ENCODE peak calls at places on chromosome 13, in five cellular contexts. L is CD4-positive, alpha-beta T cell; E is Calu3; T is type B pancreatic cell; Q is T-cell. J is an unnamed sample.

GRCh38 chr13:40206241-40207109 is 460.0 kb downstream of the FOXO1 start:
- DNase-seq in E (peak), T (no peak), L (peak), Q (peak), J (no peak)

GRCh38 chr13:90105276-90105675 is 1242.2 kb upstream of the MIR17HG start:
- DNase-seq in T (no peak), L (no peak), Q (no peak), E (no peak), J (no peak)

GRCh38 chr13:23921451-23921888 is 24.2 kb upstream of the C1QTNF9B start:
- DNase-seq in E (peak), L (no peak), T (no peak), Q (no peak), J (no peak)

GRCh38 chr13:75486654-75487053 is 4.7 kb upstream of the TBC1D4 start:
- DNase-seq in T (no peak), Q (no peak), E (no peak), L (no peak), J (no peak)

GRCh38 chr13:99969934-99970760 is 1.4 kb downstream of the ZIC5 start:
- DNase-seq in E (peak), L (no peak), Q (no peak), T (peak), J (no peak)

GRCh38 chr13:113446488-113446854 is 6.8 kb downstream of the ADPRHL1 start:
- DNase-seq in Q (no peak), L (no peak), T (no peak), E (no peak), J (no peak)

GRCh38 chr13:26656919-26657318 is 99.4 kb downstream of the WASF3 start:
- DNase-seq in Q (no peak), E (no peak), L (no peak), T (no peak), J (no peak)

GRCh38 chr13:32023698-32024097 is 7.9 kb upstream of the FRY start:
- DNase-seq in T (no peak), Q (no peak), L (no peak), E (no peak), J (no peak)

GRCh38 chr13:55069746-55070145 is 2041.1 kb downstream of the OLFM4 start:
- DNase-seq in Q (no peak), T (no peak), L (no peak), E (no peak), J (no peak)

GRCh38 chr13:65929436-65929835 is 1300.7 kb downstream of the PCDH9 start:
- DNase-seq in Q (no peak), L (no peak), E (no peak), T (no peak), J (no peak)

GRCh38 chr13:44312898-44313551 is 60.6 kb upstream of the SERP2 start:
- DNase-seq in E (peak), T (no peak), L (no peak), Q (no peak), J (no peak)